ENCODE peak calls at places on chromosome 21, in seven cellular contexts. One of them, this sample, is unnamed.

GRCh38 chr21:26194811-26195251 is 24.3 kb upstream of the APP start:
- DNase-seq in keratinocyte: no peak
- DNase-seq in K562: no peak
- DNase-seq in astrocyte: no peak
- DNase-seq in GM12878: no peak
- DNase-seq in GM23248: peak; percentile 66
- DNase-seq in GM23338: no peak
- DNase-seq in this sample: no peak

GRCh38 chr21:34684174-34684876 is 15.5 kb downstream of the CLIC6 start:
- DNase-seq in GM12878: no peak
- DNase-seq in GM23338: no peak
- DNase-seq in GM23248: no peak
- DNase-seq in astrocyte: no peak
- DNase-seq in K562: no peak
- DNase-seq in keratinocyte: no peak
- DNase-seq in this sample: no peak

GRCh38 chr21:38857152-38857825 is 51.6 kb downstream of the ETS2 start:
- DNase-seq in GM23338: no peak
- DNase-seq in keratinocyte: no peak
- DNase-seq in GM12878: no peak
- DNase-seq in K562: peak; percentile 61
- DNase-seq in GM23248: no peak
- DNase-seq in astrocyte: no peak
- DNase-seq in this sample: no peak

GRCh38 chr21:15520811-15521643 is 208.8 kb upstream of the USP25 start:
- DNase-seq in keratinocyte: no peak
- DNase-seq in GM12878: no peak
- DNase-seq in GM23248: peak; percentile 26
- DNase-seq in GM23338: peak; percentile 61
- DNase-seq in K562: no peak
- DNase-seq in astrocyte: no peak
- DNase-seq in this sample: no peak

GRCh38 chr21:39658066-39658465 is 45.3 kb downstream of the B3GALT5 start:
- DNase-seq in K562: no peak
- DNase-seq in keratinocyte: no peak
- DNase-seq in GM23338: no peak
- DNase-seq in GM23248: no peak
- DNase-seq in GM12878: no peak
- DNase-seq in astrocyte: no peak
- DNase-seq in this sample: no peak

GRCh38 chr21:23127973-23128372 is 2129.8 kb downstream of the NCAM2 start:
- DNase-seq in astrocyte: no peak
- DNase-seq in GM23248: no peak
- DNase-seq in K562: no peak
- DNase-seq in GM12878: no peak
- DNase-seq in keratinocyte: no peak
- DNase-seq in GM23338: peak; percentile 66
- DNase-seq in this sample: no peak

GRCh38 chr21:20774737-20775136 is 223.5 kb upstream of the NCAM2 start:
- DNase-seq in K562: no peak
- DNase-seq in GM12878: no peak
- DNase-seq in GM23338: no peak
- DNase-seq in astrocyte: no peak
- DNase-seq in GM23248: no peak
- DNase-seq in keratinocyte: no peak
- DNase-seq in this sample: no peak

GRCh38 chr21:37749132-37749531 is 167.1 kb downstream of the KCNJ6 start:
- DNase-seq in astrocyte: no peak
- DNase-seq in GM12878: no peak
- DNase-seq in K562: no peak
- DNase-seq in keratinocyte: no peak
- DNase-seq in GM23338: no peak
- DNase-seq in GM23248: no peak
- DNase-seq in this sample: peak; percentile 72

GRCh38 chr21:17414766-17415165 is 98.1 kb upstream of the CXADR start:
- DNase-seq in astrocyte: no peak
- DNase-seq in GM23338: peak; percentile 16
- DNase-seq in keratinocyte: no peak
- DNase-seq in GM23248: no peak
- DNase-seq in K562: no peak
- DNase-seq in GM12878: no peak
- DNase-seq in this sample: no peak

GRCh38 chr21:46295996-46296752 is 10.0 kb downstream of the YBEY start:
- DNase-seq in GM23248: peak; percentile 92
- DNase-seq in astrocyte: no peak
- DNase-seq in keratinocyte: no peak
- DNase-seq in K562: peak; percentile 72
- DNase-seq in GM23338: peak; percentile 59
- DNase-seq in GM12878: no peak
- DNase-seq in this sample: no peak

GRCh38 chr21:19853709-19854575 is 1144.3 kb upstream of the NCAM2 start:
- DNase-seq in GM23248: no peak
- DNase-seq in GM12878: no peak
- DNase-seq in K562: peak; percentile 23
- DNase-seq in GM23338: peak; percentile 6
- DNase-seq in astrocyte: no peak
- DNase-seq in keratinocyte: no peak
- DNase-seq in this sample: no peak

GRCh38 chr21:46128106-46128982 is 27.0 kb downstream of the FTCD start:
- DNase-seq in GM23248: peak; percentile 48
- DNase-seq in keratinocyte: no peak
- DNase-seq in astrocyte: no peak
- DNase-seq in K562: no peak
- DNase-seq in GM23338: no peak
- DNase-seq in GM12878: no peak
- DNase-seq in this sample: no peak

GRCh38 chr21:14677639-14678179 is 131.6 kb upstream of the SAMSN1 start:
- DNase-seq in GM23338: no peak
- DNase-seq in astrocyte: no peak
- DNase-seq in GM12878: no peak
- DNase-seq in GM23248: no peak
- DNase-seq in K562: peak; percentile 61
- DNase-seq in keratinocyte: no peak
- DNase-seq in this sample: no peak

GRCh38 chr21:34653522-34653921 is 15.3 kb upstream of the CLIC6 start:
- DNase-seq in astrocyte: no peak
- DNase-seq in GM12878: no peak
- DNase-seq in GM23338: no peak
- DNase-seq in keratinocyte: no peak
- DNase-seq in GM23248: no peak
- DNase-seq in K562: no peak
- DNase-seq in this sample: no peak

GRCh38 chr21:16124397-16125130 is 394.8 kb downstream of the USP25 start:
- DNase-seq in astrocyte: peak; percentile 92
- DNase-seq in GM23248: peak; percentile 90
- DNase-seq in K562: no peak
- DNase-seq in GM12878: no peak
- DNase-seq in GM23338: peak; percentile 15
- DNase-seq in keratinocyte: peak; percentile 38
- DNase-seq in this sample: peak; percentile 73

DNA sequence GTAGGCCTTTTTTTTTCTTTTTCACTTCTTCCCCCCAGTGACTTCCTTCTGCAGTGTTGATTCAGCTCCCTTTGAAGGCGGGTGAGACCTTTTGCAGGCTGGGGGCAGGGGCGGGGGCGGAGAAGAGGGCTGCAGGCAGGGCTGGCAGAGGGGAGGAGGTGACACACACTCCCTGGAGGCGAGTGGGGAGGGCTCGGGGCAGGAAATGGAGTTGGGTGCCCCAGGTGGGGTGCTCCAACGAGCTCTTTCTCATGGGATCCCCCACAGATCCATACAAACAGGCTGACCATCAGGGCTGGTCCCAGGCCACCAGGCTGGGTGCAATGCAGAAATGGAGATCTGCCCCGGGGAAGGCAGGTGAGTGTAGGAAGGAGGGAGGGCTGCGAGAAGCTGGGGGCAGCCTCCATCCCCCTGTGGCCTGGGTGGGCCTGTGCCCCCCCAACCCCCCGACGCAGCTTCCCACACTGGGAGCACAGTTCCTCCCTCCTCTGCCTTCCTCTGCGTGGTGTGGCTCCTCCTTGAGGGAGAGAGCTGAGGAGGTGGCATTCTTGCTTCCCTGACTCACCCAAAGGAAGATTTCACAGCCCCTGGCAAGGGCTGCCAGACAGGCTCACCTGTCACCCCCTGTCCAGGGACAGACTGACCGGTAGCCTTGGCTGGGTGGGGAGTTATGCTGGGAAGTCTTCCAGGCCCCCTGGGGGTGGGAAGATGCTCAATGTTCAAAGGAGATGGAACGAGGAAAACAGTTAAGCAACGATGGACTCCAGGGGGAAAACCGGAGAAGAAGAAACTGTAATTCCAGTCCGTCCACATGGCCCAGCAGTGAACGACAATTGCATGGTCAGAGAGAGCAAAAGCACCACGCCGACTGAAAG is 7.1 kb upstream of the ITGB2 start:
- DNase-seq in GM12878: peak; percentile 87
- DNase-seq in GM23248: peak; percentile 91
- DNase-seq in keratinocyte: peak; percentile 68
- DNase-seq in astrocyte: peak; percentile 55
- DNase-seq in K562: peak; percentile 64
- DNase-seq in GM23338: no peak
- DNase-seq in this sample: peak; percentile 89
- TF ChIP-seq EZH2 in GM12878: no peak
- TF ChIP-seq EZH2 in GM23248: no peak
- TF ChIP-seq EZH2 in keratinocyte: no peak
- TF ChIP-seq EZH2 in astrocyte: no peak
- TF ChIP-seq EZH2 in K562: no peak
- TF ChIP-seq EZH2 in GM23338: no peak
- TF ChIP-seq EZH2 in this sample: no peak

DNA sequence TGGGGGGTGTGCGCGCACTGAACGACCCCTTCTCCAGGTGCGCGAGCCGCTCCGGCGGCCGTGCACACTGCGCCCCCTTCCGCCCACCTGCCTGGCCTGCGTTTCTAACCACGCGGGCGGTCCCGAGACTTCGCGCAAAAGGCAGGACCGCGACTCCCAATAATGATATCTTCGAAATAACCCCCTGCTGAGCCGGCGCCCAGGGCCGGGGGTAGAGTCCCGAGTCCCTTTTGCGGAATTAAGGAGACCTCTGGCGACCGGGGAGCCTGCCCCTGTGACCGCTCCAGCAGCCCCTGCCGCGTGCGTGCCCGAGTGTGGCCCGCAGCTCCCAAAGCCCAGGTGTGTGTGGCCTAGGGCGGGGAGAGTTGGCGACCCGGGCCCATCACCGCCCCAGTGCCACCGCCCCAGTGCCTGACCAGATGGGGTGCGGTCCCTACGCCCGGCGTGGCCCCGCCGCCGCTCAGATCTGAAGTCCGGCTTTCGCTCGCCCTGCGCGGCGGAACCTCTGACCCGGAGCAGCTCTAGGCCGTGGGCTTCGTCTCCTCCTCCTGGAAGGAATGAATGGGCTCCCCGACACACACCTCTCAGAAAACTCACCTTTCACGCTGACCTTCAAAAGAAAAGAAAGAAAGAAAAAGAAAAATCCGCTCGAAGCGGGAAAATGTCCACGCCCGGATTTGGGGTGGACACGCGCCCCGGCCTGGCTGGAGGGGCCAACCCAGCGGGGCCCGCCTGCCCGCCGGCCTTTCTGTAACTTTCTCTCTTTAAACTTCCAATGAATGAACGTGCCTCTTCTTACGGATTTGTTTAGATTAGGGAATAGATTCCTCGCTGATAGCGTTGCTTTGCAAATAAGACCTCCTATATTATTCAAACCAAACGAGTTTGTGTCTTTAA is 5.5 kb upstream of the SIM2 start:
- DNase-seq in keratinocyte: no peak
- DNase-seq in astrocyte: no peak
- DNase-seq in K562: no peak
- DNase-seq in GM23338: peak; percentile 72
- DNase-seq in GM23248: no peak
- DNase-seq in GM12878: no peak
- DNase-seq in this sample: no peak
- TF ChIP-seq EZH2 in keratinocyte: peak; percentile 72
- TF ChIP-seq EZH2 in astrocyte: peak; percentile 83
- TF ChIP-seq EZH2 in K562: no peak
- TF ChIP-seq EZH2 in GM23338: peak; percentile 99
- TF ChIP-seq EZH2 in GM23248: peak; percentile 95
- TF ChIP-seq EZH2 in GM12878: no peak
- TF ChIP-seq EZH2 in this sample: peak; percentile 43

GRCh38 chr21:44895859-44896258 is 22.4 kb upstream of the PTTG1IP start:
- DNase-seq in GM23248: no peak
- DNase-seq in keratinocyte: no peak
- DNase-seq in GM23338: no peak
- DNase-seq in GM12878: no peak
- DNase-seq in astrocyte: no peak
- DNase-seq in K562: no peak
- DNase-seq in this sample: no peak

GRCh38 chr21:44896561-44897286 is 23.2 kb upstream of the PTTG1IP start:
- DNase-seq in astrocyte: no peak
- DNase-seq in K562: no peak
- DNase-seq in GM12878: no peak
- DNase-seq in keratinocyte: no peak
- DNase-seq in GM23338: no peak
- DNase-seq in GM23248: no peak
- DNase-seq in this sample: no peak

GRCh38 chr21:44898851-44899767 is 21.6 kb downstream of the ITGB2 start:
- DNase-seq in astrocyte: no peak
- DNase-seq in K562: no peak
- DNase-seq in GM12878: no peak
- DNase-seq in keratinocyte: no peak
- DNase-seq in GM23338: no peak
- DNase-seq in GM23248: no peak
- DNase-seq in this sample: no peak

GRCh38 chr21:44898011-44898493 is 22.6 kb downstream of the ITGB2 start:
- DNase-seq in K562: no peak
- DNase-seq in astrocyte: no peak
- DNase-seq in GM23248: no peak
- DNase-seq in GM12878: no peak
- DNase-seq in GM23338: no peak
- DNase-seq in keratinocyte: no peak
- DNase-seq in this sample: no peak

GRCh38 chr21:44897326-44898010 is 23.2 kb downstream of the ITGB2 start:
- DNase-seq in keratinocyte: no peak
- DNase-seq in GM12878: no peak
- DNase-seq in astrocyte: no peak
- DNase-seq in K562: peak; percentile 51
- DNase-seq in GM23248: no peak
- DNase-seq in GM23338: no peak
- DNase-seq in this sample: no peak
- TF ChIP-seq EZH2 in keratinocyte: no peak
- TF ChIP-seq EZH2 in GM12878: no peak
- TF ChIP-seq EZH2 in astrocyte: no peak
- TF ChIP-seq EZH2 in K562: no peak
- TF ChIP-seq EZH2 in GM23248: no peak
- TF ChIP-seq EZH2 in GM23338: no peak
- TF ChIP-seq EZH2 in this sample: no peak

DNA sequence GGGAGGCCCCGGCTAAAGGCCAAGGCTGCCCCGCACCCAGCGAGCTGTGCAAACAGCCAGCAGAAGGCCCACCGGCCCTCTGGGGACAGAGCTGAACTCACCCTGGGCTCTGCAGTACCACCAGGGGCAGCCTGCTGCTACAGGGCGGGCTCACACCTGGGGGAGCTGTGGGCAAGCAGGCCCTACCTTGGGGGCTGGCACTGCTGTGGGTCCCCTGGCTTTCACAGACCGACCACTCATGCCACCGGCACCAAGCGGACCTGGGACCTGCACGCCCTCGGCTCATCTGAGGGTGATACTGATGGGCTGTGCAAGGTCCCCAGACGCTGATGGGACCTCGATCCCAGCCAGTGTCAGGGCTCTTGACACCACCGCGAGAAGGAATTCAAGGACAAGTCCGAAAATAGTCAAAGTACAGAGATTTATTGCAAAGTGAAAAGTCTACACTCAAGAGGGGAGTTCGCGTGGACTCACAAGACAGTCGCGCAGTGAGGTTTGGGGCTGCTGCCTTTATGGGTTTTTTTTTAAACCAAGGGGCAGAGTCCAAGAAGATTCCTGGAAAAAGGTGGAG is 61.0 kb upstream of the ADARB1 start:
- DNase-seq in K562: no peak
- DNase-seq in astrocyte: no peak
- DNase-seq in keratinocyte: no peak
- DNase-seq in GM23338: no peak
- DNase-seq in GM12878: no peak
- DNase-seq in GM23248: no peak
- DNase-seq in this sample: no peak
- TF ChIP-seq EZH2 in K562: no peak
- TF ChIP-seq EZH2 in astrocyte: no peak
- TF ChIP-seq EZH2 in keratinocyte: no peak
- TF ChIP-seq EZH2 in GM23338: no peak
- TF ChIP-seq EZH2 in GM12878: no peak
- TF ChIP-seq EZH2 in GM23248: no peak
- TF ChIP-seq EZH2 in this sample: no peak

This sample was measured in mammary epithelial cell.